ENCODE peak calls at places on chromosomes 7 and 10, in four cellular contexts. One of them, this sample, is unnamed.

GRCh38 chr7:122430710-122431109 is 126.2 kb upstream of the FEZF1 start:
- DNase-seq in fibroblast of the conjunctiva: no peak
- DNase-seq in SK-N-SH: no peak
- DNase-seq in ovary: no peak
- DNase-seq in this sample: no peak

GRCh38 chr7:55185321-55185802 is 166.5 kb downstream of the EGFR start:
- DNase-seq in SK-N-SH: no peak
- DNase-seq in fibroblast of the conjunctiva: no peak
- DNase-seq in ovary: no peak
- DNase-seq in this sample: no peak

GRCh38 chr7:29918850-29919249 is 70.8 kb downstream of the SCRN1 start:
- DNase-seq in SK-N-SH: no peak
- DNase-seq in fibroblast of the conjunctiva: no peak
- DNase-seq in ovary: no peak
- DNase-seq in this sample: no peak

GRCh38 chr10:131474426-131474825 is 162.9 kb upstream of the TCERG1L start:
- DNase-seq in fibroblast of the conjunctiva: no peak
- DNase-seq in ovary: no peak
- DNase-seq in SK-N-SH: no peak
- DNase-seq in this sample: no peak

GRCh38 chr7:3888096-3888495 is 587.0 kb downstream of the SDK1 start:
- DNase-seq in SK-N-SH: no peak
- DNase-seq in ovary: no peak
- DNase-seq in fibroblast of the conjunctiva: no peak
- DNase-seq in this sample: no peak

GRCh38 chr10:79444243-79445119 is 943 bp downstream of the ZCCHC24 start:
- DNase-seq in ovary: peak
- DNase-seq in SK-N-SH: peak
- DNase-seq in fibroblast of the conjunctiva: no peak
- DNase-seq in this sample: no peak

GRCh38 chr7:17781491-17782215 is 158.6 kb downstream of the SNX13 start:
- DNase-seq in SK-N-SH: no peak
- DNase-seq in fibroblast of the conjunctiva: no peak
- DNase-seq in ovary: no peak
- DNase-seq in this sample: no peak

GRCh38 chr10:680146-680545 is 9.3 kb downstream of the DIP2C start:
- DNase-seq in ovary: no peak
- DNase-seq in fibroblast of the conjunctiva: no peak
- DNase-seq in SK-N-SH: no peak
- DNase-seq in this sample: no peak

GRCh38 chr7:44466300-44467216 is 23.9 kb downstream of the NUDCD3 start:
- DNase-seq in ovary: no peak
- DNase-seq in fibroblast of the conjunctiva: peak
- DNase-seq in SK-N-SH: no peak
- DNase-seq in this sample: no peak

GRCh38 chr10:43234471-43235041 is 32.3 kb downstream of the RASGEF1A start:
- DNase-seq in fibroblast of the conjunctiva: no peak
- DNase-seq in ovary: peak
- DNase-seq in SK-N-SH: no peak
- DNase-seq in this sample: no peak

GRCh38 chr7:134712196-134712595 is 65.5 kb downstream of the BPGM start:
- DNase-seq in ovary: no peak
- DNase-seq in fibroblast of the conjunctiva: no peak
- DNase-seq in SK-N-SH: no peak
- DNase-seq in this sample: no peak

GRCh38 chr7:29642494-29643155 is 79.0 kb downstream of the PRR15 start:
- DNase-seq in SK-N-SH: no peak
- DNase-seq in fibroblast of the conjunctiva: no peak
- DNase-seq in ovary: no peak
- DNase-seq in this sample: no peak

GRCh38 chr10:79270471-79271246 is 76.6 kb upstream of the PPIF start:
- DNase-seq in ovary: no peak
- DNase-seq in SK-N-SH: peak
- DNase-seq in fibroblast of the conjunctiva: no peak
- DNase-seq in this sample: no peak

GRCh38 chr10:71661060-71661622 is 58.4 kb downstream of the C10orf105 start:
- DNase-seq in SK-N-SH: no peak
- DNase-seq in ovary: no peak
- DNase-seq in fibroblast of the conjunctiva: no peak
- DNase-seq in this sample: no peak

GRCh38 chr7:101108330-101108857 is 18.5 kb upstream of the SERPINE1 start:
- DNase-seq in ovary: no peak
- DNase-seq in fibroblast of the conjunctiva: no peak
- DNase-seq in SK-N-SH: no peak
- DNase-seq in this sample: no peak

GRCh38 chr10:121405096-121405495 is 193.1 kb downstream of the FGFR2 start:
- DNase-seq in fibroblast of the conjunctiva: no peak
- DNase-seq in SK-N-SH: no peak
- DNase-seq in ovary: no peak
- DNase-seq in this sample: no peak

GRCh38 chr7:149854611-149855367 is 16.6 kb downstream of the ZNF862 start:
- DNase-seq in fibroblast of the conjunctiva: no peak
- DNase-seq in SK-N-SH: peak
- DNase-seq in ovary: peak
- DNase-seq in this sample: peak

This sample was measured in amniotic stem cell.